ENCODE peak calls at places on chromosomes 16 and 17, in eight cellular contexts. N is stomach; B is pulmonary artery endothelial cell; A is activated naive CD4-positive, alpha-beta T cell treated with Interleukin-2 at 50 U/mL for 16 hours; R is left ventricle myocardium inferior; F is NCI-H524; Y is LHCN-M2; L is HEK293T. C is an unnamed sample.

GRCh38 chr17:17871913-17872312 is 35.1 kb upstream of the SREBF1 start:
- DNase-seq in N (no peak), B (no peak), A (no peak), R (no peak), F (no peak), Y (no peak), L (no peak), C (no peak)

GRCh38 chr17:48795444-48796162 is 21.4 kb downstream of the TTLL6 start:
- DNase-seq in N (no peak), B (no peak), A (no peak), R (no peak), F (no peak), Y (peak; percentile 63), L (no peak), C (no peak)

GRCh38 chr17:69540356-69540755 is 125.9 kb downstream of the MAP2K6 start:
- DNase-seq in N (no peak), B (no peak), A (no peak), R (no peak), F (no peak), Y (no peak), L (no peak), C (no peak)

GRCh38 chr16:87850009-87851006 is 19.0 kb downstream of the SLC7A5 start:
- DNase-seq in N (peak; percentile 78), B (no peak), A (peak; percentile 74), R (peak; percentile 60), F (no peak), Y (peak; percentile 26), L (peak; percentile 83), C (peak; percentile 80)

GRCh38 chr16:86931410-86931941 is 353.1 kb downstream of the FOXL1 start:
- DNase-seq in N (no peak), B (peak; percentile 89), A (no peak), R (peak; percentile 72), F (no peak), Y (peak; percentile 31), L (no peak), C (no peak)

GRCh38 chr17:13476722-13477121 is 125.0 kb downstream of the HS3ST3A1 start:
- DNase-seq in N (no peak), B (no peak), A (no peak), R (no peak), F (no peak), Y (no peak), L (no peak), C (no peak)

GRCh38 chr17:49588726-49589555 is 13.3 kb downstream of the NXPH3 start:
- DNase-seq in N (no peak), B (no peak), A (no peak), R (no peak), F (no peak), Y (peak; percentile 49), L (no peak), C (no peak)

GRCh38 chr17:76725580-76726230 is 701 bp downstream of the JMJD6 start:
- DNase-seq in N (peak; percentile 73), B (no peak), A (peak; percentile 79), R (peak; percentile 78), F (peak; percentile 65), Y (peak; percentile 34), L (peak; percentile 58), C (peak; percentile 60)